ENCODE peak calls at places on chromosomes 12 and 14, in ten cellular contexts. T is hepatocyte; B is effector memory CD8-positive, alpha-beta T cell; V is frontal cortex; Y is EL; F is iris pigment epithelial cell; L is stimulated activated CD4-positive, alpha-beta T cell treated with anti-CD3 and anti-CD28 coated beads, Interleukin-2, amount 100 ng/mL, for 24 hours; A is pancreas; K is amniotic epithelial cell; D is stimulated activated CD8-positive, alpha-beta memory T cell treated with anti-CD3 and anti-CD28 coated beads, Interleukin-15, amount 100 ng/mL, for 24 hours. Z is an unnamed sample.

GRCh38 chr12:59808317-59808910 is 212.6 kb downstream of the SLC16A7 start:
- DNase-seq in T (peak; percentile 37), B (peak; percentile 9), V (peak; percentile 16), Y (peak; percentile 32), F (peak; percentile 49), L (no peak), A (no peak), K (peak; percentile 45), D (no peak), Z (no peak)

GRCh38 chr14:101410126-101410525 is 151.2 kb upstream of the DIO3 start:
- DNase-seq in T (no peak), B (no peak), V (no peak), Y (no peak), F (no peak), L (no peak), A (no peak), K (no peak), D (no peak), Z (no peak)

GRCh38 chr12:72271401-72271740 is 799 bp upstream of the TRHDE start:
- DNase-seq in T (no peak), B (no peak), V (no peak), Y (peak; percentile 77), F (peak; percentile 68), L (no peak), A (no peak), K (peak; percentile 6), D (no peak), Z (no peak)

GRCh38 chr14:22088614-22089359 is 415.2 kb upstream of the OR4E1 start:
- DNase-seq in T (no peak), B (no peak), V (no peak), Y (peak; percentile 6), F (peak; percentile 62), L (no peak), A (no peak), K (peak; percentile 14), D (no peak), Z (no peak)

GRCh38 chr14:51652168-51653095 is 722 bp downstream of the FRMD6 start:
- DNase-seq in T (no peak), B (peak; percentile 16), V (no peak), Y (no peak), F (no peak), L (peak; percentile 36), A (peak; percentile 87), K (no peak), D (peak; percentile 11), Z (no peak)

GRCh38 chr14:100670017-100670974 is 56.4 kb upstream of the DLK1 start:
- DNase-seq in T (peak; percentile 21), B (no peak), V (no peak), Y (no peak), F (no peak), L (no peak), A (peak; percentile 26), K (no peak), D (no peak), Z (no peak)

GRCh38 chr12:130955238-130955816 is 1.6 kb downstream of the ADGRD1 start:
- DNase-seq in T (no peak), B (no peak), V (no peak), Y (no peak), F (no peak), L (no peak), A (no peak), K (no peak), D (no peak), Z (no peak)

GRCh38 chr14:27236601-27237000 is 638.8 kb upstream of the NOVA1 start:
- DNase-seq in T (no peak), B (no peak), V (no peak), Y (no peak), F (no peak), L (no peak), A (no peak), K (no peak), D (no peak), Z (no peak)

GRCh38 chr14:65160091-65160490 is 57.8 kb upstream of the MAX start:
- DNase-seq in T (no peak), B (no peak), V (no peak), Y (no peak), F (no peak), L (no peak), A (no peak), K (no peak), D (no peak), Z (no peak)

Z was measured in GM04504.